ENCODE peak calls at places on chromosomes 11 and 22, in seven cellular contexts. T is SK-N-SH, R is HCT116, Y is HepG2, Z is NT2/D1, W is K562, F is GM12878. H is an unnamed sample.

GRCh38 chr22:28759861-28760560 is 12.5 kb upstream of the CCDC117 start:
- DNase-seq in T (no peak), R (no peak), Y (peak; percentile 96), Z (peak; percentile 30), W (no peak), F (peak; percentile 21), H (no peak)

GRCh38 chr11:105774899-105775298 is 165.0 kb downstream of the GRIA4 start:
- DNase-seq in T (no peak), R (no peak), Y (no peak), Z (no peak), W (no peak), F (no peak), H (no peak)

GRCh38 chr11:45100338-45100737 is 46.1 kb upstream of the PRDM11 start:
- DNase-seq in T (peak; percentile 51), R (no peak), Y (no peak), Z (no peak), W (peak; percentile 32), F (no peak), H (peak; percentile 48)

GRCh38 chr11:114059278-114059983 is at the start of gene ZBTB16:
- DNase-seq in T (peak; percentile 74), R (no peak), Y (no peak), Z (peak; percentile 48), W (peak; percentile 63), F (no peak), H (peak; percentile 82)

GRCh38 chr22:50014655-50015401 is 2.3 kb upstream of the IL17REL start:
- DNase-seq in T (peak; percentile 62), R (no peak), Y (no peak), Z (no peak), W (peak; percentile 65), F (no peak), H (no peak)

GRCh38 chr22:37898441-37899181 is 7.5 kb upstream of the MICALL1 start:
- DNase-seq in T (no peak), R (no peak), Y (peak; percentile 77), Z (no peak), W (no peak), F (no peak), H (peak; percentile 60)

GRCh38 chr22:39527481-39527961 is 5.0 kb downstream of the RPS19BP1 start:
- DNase-seq in T (no peak), R (no peak), Y (peak; percentile 74), Z (no peak), W (no peak), F (no peak), H (no peak)

GRCh38 chr22:48511211-48511610 is 1316.5 kb downstream of the BRD1 start:
- DNase-seq in T (no peak), R (no peak), Y (no peak), Z (no peak), W (no peak), F (no peak), H (no peak)

GRCh38 chr22:24542641-24543040 is 12.3 kb downstream of the GUCD1 start:
- DNase-seq in T (no peak), R (no peak), Y (no peak), Z (no peak), W (no peak), F (no peak), H (no peak)

GRCh38 chr11:69711824-69712801 is 8.3 kb upstream of the FGF19 start:
- DNase-seq in T (no peak), R (peak; percentile 75), Y (no peak), Z (no peak), W (no peak), F (no peak), H (no peak)

GRCh38 chr11:86103808-86104207 is 34.9 kb upstream of the PICALM start:
- DNase-seq in T (no peak), R (no peak), Y (no peak), Z (no peak), W (no peak), F (no peak), H (no peak)

GRCh38 chr11:123822591-123822990 is 16.4 kb upstream of the OR6M1 start:
- DNase-seq in T (no peak), R (no peak), Y (no peak), Z (no peak), W (no peak), F (no peak), H (no peak)

GRCh38 chr11:69924308-69925161 is 105.3 kb upstream of the FGF3 start:
- DNase-seq in T (no peak), R (no peak), Y (no peak), Z (no peak), W (no peak), F (no peak), H (no peak)

GRCh38 chr11:65488273-65489058 is 10.4 kb upstream of the MALAT1 start:
- DNase-seq in T (no peak), R (no peak), Y (no peak), Z (no peak), W (no peak), F (no peak), H (no peak)

GRCh38 chr11:67640021-67640757 is 626 bp upstream of the TBX10 start:
- DNase-seq in T (peak; percentile 87), R (peak; percentile 36), Y (peak; percentile 55), Z (no peak), W (peak; percentile 74), F (no peak), H (no peak)

GRCh38 chr22:27419473-27419872 is 382.1 kb downstream of the MN1 start:
- DNase-seq in T (no peak), R (no peak), Y (no peak), Z (no peak), W (no peak), F (no peak), H (no peak)

GRCh38 chr11:75352417-75353206 is 1.2 kb upstream of the ARRB1 start:
- DNase-seq in T (no peak), R (no peak), Y (no peak), Z (no peak), W (no peak), F (no peak), H (no peak)

GRCh38 chr22:27416553-27417427 is 384.8 kb downstream of the MN1 start:
- DNase-seq in T (peak; percentile 66), R (no peak), Y (no peak), Z (peak; percentile 66), W (no peak), F (no peak), H (peak; percentile 23)

GRCh38 chr11:2114430-2115241 is 24.6 kb downstream of the IGF2 start:
- DNase-seq in T (no peak), R (no peak), Y (no peak), Z (no peak), W (no peak), F (no peak), H (no peak)

GRCh38 chr11:122642472-122642922 is 13.0 kb upstream of the UBASH3B start:
- DNase-seq in T (no peak), R (peak; percentile 65), Y (peak; percentile 94), Z (no peak), W (no peak), F (no peak), H (no peak)

GRCh38 chr11:69943506-69943905 is 124.3 kb upstream of the FGF3 start:
- DNase-seq in T (no peak), R (no peak), Y (no peak), Z (no peak), W (no peak), F (no peak), H (no peak)

GRCh38 chr11:46298699-46299424 is 21.4 kb downstream of the CREB3L1 start:
- DNase-seq in T (no peak), R (no peak), Y (no peak), Z (no peak), W (no peak), F (no peak), H (no peak)

GRCh38 chr11:33941637-33942160 is 49.8 kb upstream of the LMO2 start:
- DNase-seq in T (peak; percentile 56), R (peak; percentile 18), Y (no peak), Z (no peak), W (peak; percentile 65), F (peak; percentile 33), H (no peak)

GRCh38 chr22:25828422-25828821 is 86.4 kb downstream of the MYO18B start:
- DNase-seq in T (no peak), R (no peak), Y (no peak), Z (no peak), W (no peak), F (no peak), H (no peak)

DNA sequence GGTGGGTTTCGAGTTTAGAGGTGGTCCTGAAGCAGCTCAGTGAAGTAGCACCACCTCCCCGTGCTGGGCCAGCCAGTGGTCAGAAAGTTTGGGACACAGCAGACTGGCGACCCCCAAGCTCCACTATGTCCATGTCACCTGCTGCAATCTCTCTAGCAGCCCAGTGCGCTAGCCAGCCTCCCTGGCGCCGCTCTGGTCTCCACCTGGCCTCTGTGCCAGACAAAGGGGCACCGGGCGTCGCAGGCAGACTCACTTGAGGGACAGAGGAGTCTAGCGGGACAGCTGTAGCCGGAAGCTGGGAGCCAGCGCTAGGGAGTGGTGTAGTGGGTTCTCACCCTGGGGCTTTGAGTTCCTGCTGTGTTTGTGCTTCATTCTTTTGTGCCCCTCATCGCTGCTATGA is 25.5 kb downstream of the MYBPC3 start:
- DNase-seq in T (peak; percentile 21), R (no peak), Y (no peak), Z (no peak), W (no peak), F (no peak), H (no peak)
- TF ChIP-seq YY1 in T (no peak), R (no peak), Y (no peak), Z (no peak), W (no peak), F (no peak), H (no peak)

GRCh38 chr11:61585115-61585514 is 4.2 kb upstream of the SYT7 start:
- DNase-seq in T (no peak), R (no peak), Y (no peak), Z (no peak), W (no peak), F (no peak), H (no peak)
- TF ChIP-seq YY1 in T (no peak), R (no peak), Y (no peak), Z (no peak), W (no peak), F (no peak), H (no peak)

GRCh38 chr11:11871991-11872401 is 30.2 kb downstream of the USP47 start:
- DNase-seq in T (no peak), R (no peak), Y (no peak), Z (no peak), W (no peak), F (no peak), H (no peak)
- TF ChIP-seq YY1 in T (no peak), R (no peak), Y (no peak), Z (no peak), W (no peak), F (no peak), H (no peak)

GRCh38 chr22:30286813-30287625 is 2.3 kb downstream of the CASTOR1 start:
- DNase-seq in T (peak; percentile 85), R (no peak), Y (peak; percentile 45), Z (no peak), W (peak; percentile 71), F (no peak), H (peak; percentile 98)
- TF ChIP-seq YY1 in T (no peak), R (no peak), Y (no peak), Z (no peak), W (no peak), F (peak; percentile 38), H (no peak)